ENCODE peak calls at places on chromosomes 13 and 19, in nine cellular contexts. One of them, this sample, is unnamed.

GRCh38 chr19:43329989-43330388 is 23.5 kb upstream of the CD177 start:
- DNase-seq in activated B cell treated with CpG ODN at 0.5 μM for 24 hours: no peak
- DNase-seq in body of pancreas: no peak
- DNase-seq in keratinocyte: no peak
- DNase-seq in astrocyte of the spinal cord: no peak
- DNase-seq in HCT116: no peak
- DNase-seq in fibroblast of the aortic adventitia: no peak
- DNase-seq in OCI-LY7: no peak
- DNase-seq in ovary: no peak
- DNase-seq in this sample: no peak

GRCh38 chr13:77388944-77389616 is 62.2 kb upstream of the MYCBP2 start:
- DNase-seq in activated B cell treated with CpG ODN at 0.5 μM for 24 hours: no peak
- DNase-seq in body of pancreas: no peak
- DNase-seq in keratinocyte: no peak
- DNase-seq in astrocyte of the spinal cord: no peak
- DNase-seq in HCT116: no peak
- DNase-seq in fibroblast of the aortic adventitia: no peak
- DNase-seq in OCI-LY7: no peak
- DNase-seq in ovary: no peak
- DNase-seq in this sample: no peak

GRCh38 chr13:62293081-62293480 is 877.4 kb upstream of the PCDH20 start:
- DNase-seq in activated B cell treated with CpG ODN at 0.5 μM for 24 hours: no peak
- DNase-seq in body of pancreas: no peak
- DNase-seq in keratinocyte: no peak
- DNase-seq in astrocyte of the spinal cord: peak; percentile 10
- DNase-seq in HCT116: no peak
- DNase-seq in fibroblast of the aortic adventitia: no peak
- DNase-seq in OCI-LY7: no peak
- DNase-seq in ovary: no peak
- DNase-seq in this sample: no peak

GRCh38 chr13:53124568-53125094 is 96.0 kb downstream of the OLFM4 start:
- DNase-seq in activated B cell treated with CpG ODN at 0.5 μM for 24 hours: no peak
- DNase-seq in body of pancreas: no peak
- DNase-seq in keratinocyte: no peak
- DNase-seq in astrocyte of the spinal cord: no peak
- DNase-seq in HCT116: no peak
- DNase-seq in fibroblast of the aortic adventitia: no peak
- DNase-seq in OCI-LY7: no peak
- DNase-seq in ovary: no peak
- DNase-seq in this sample: no peak

GRCh38 chr13:106156468-106156867 is 379.0 kb downstream of the EFNB2 start:
- DNase-seq in activated B cell treated with CpG ODN at 0.5 μM for 24 hours: no peak
- DNase-seq in body of pancreas: no peak
- DNase-seq in keratinocyte: peak; percentile 86
- DNase-seq in astrocyte of the spinal cord: peak; percentile 98
- DNase-seq in HCT116: peak; percentile 78
- DNase-seq in fibroblast of the aortic adventitia: peak; percentile 86
- DNase-seq in OCI-LY7: no peak
- DNase-seq in ovary: no peak
- DNase-seq in this sample: peak; percentile 1

GRCh38 chr13:94535231-94535630 is 55.7 kb upstream of the DCT start:
- DNase-seq in activated B cell treated with CpG ODN at 0.5 μM for 24 hours: no peak
- DNase-seq in body of pancreas: no peak
- DNase-seq in keratinocyte: no peak
- DNase-seq in astrocyte of the spinal cord: no peak
- DNase-seq in HCT116: no peak
- DNase-seq in fibroblast of the aortic adventitia: no peak
- DNase-seq in OCI-LY7: no peak
- DNase-seq in ovary: no peak
- DNase-seq in this sample: no peak

GRCh38 chr13:26707122-26708006 is 53.2 kb downstream of the GPR12 start:
- DNase-seq in activated B cell treated with CpG ODN at 0.5 μM for 24 hours: no peak
- DNase-seq in body of pancreas: peak; percentile 20
- DNase-seq in keratinocyte: no peak
- DNase-seq in astrocyte of the spinal cord: peak; percentile 45
- DNase-seq in HCT116: peak; percentile 27
- DNase-seq in fibroblast of the aortic adventitia: peak; percentile 64
- DNase-seq in OCI-LY7: peak; percentile 65
- DNase-seq in ovary: no peak
- DNase-seq in this sample: peak; percentile 42

GRCh38 chr13:20408181-20408580 is 117.5 kb downstream of the CRYL1 start:
- DNase-seq in activated B cell treated with CpG ODN at 0.5 μM for 24 hours: no peak
- DNase-seq in body of pancreas: no peak
- DNase-seq in keratinocyte: no peak
- DNase-seq in astrocyte of the spinal cord: no peak
- DNase-seq in HCT116: no peak
- DNase-seq in fibroblast of the aortic adventitia: no peak
- DNase-seq in OCI-LY7: no peak
- DNase-seq in ovary: no peak
- DNase-seq in this sample: no peak

GRCh38 chr19:19653597-19654147 is 9.8 kb downstream of the ATP13A1 start:
- DNase-seq in activated B cell treated with CpG ODN at 0.5 μM for 24 hours: no peak
- DNase-seq in body of pancreas: no peak
- DNase-seq in keratinocyte: no peak
- DNase-seq in astrocyte of the spinal cord: no peak
- DNase-seq in HCT116: no peak
- DNase-seq in fibroblast of the aortic adventitia: no peak
- DNase-seq in OCI-LY7: no peak
- DNase-seq in ovary: no peak
- DNase-seq in this sample: no peak

GRCh38 chr19:29690842-29691241 is 24.2 kb downstream of the C19orf12 start:
- DNase-seq in activated B cell treated with CpG ODN at 0.5 μM for 24 hours: no peak
- DNase-seq in body of pancreas: no peak
- DNase-seq in keratinocyte: peak; percentile 25
- DNase-seq in astrocyte of the spinal cord: peak; percentile 36
- DNase-seq in HCT116: peak; percentile 23
- DNase-seq in fibroblast of the aortic adventitia: peak; percentile 54
- DNase-seq in OCI-LY7: peak; percentile 62
- DNase-seq in ovary: no peak
- DNase-seq in this sample: peak; percentile 43

GRCh38 chr13:93029536-93029935 is 197.1 kb upstream of the GPC6 start:
- DNase-seq in activated B cell treated with CpG ODN at 0.5 μM for 24 hours: no peak
- DNase-seq in body of pancreas: no peak
- DNase-seq in keratinocyte: no peak
- DNase-seq in astrocyte of the spinal cord: peak; percentile 55
- DNase-seq in HCT116: no peak
- DNase-seq in fibroblast of the aortic adventitia: peak; percentile 74
- DNase-seq in OCI-LY7: no peak
- DNase-seq in ovary: no peak
- DNase-seq in this sample: no peak

GRCh38 chr19:3683405-3683865 is 16.8 kb downstream of the PIP5K1C start:
- DNase-seq in activated B cell treated with CpG ODN at 0.5 μM for 24 hours: no peak
- DNase-seq in body of pancreas: no peak
- DNase-seq in keratinocyte: no peak
- DNase-seq in astrocyte of the spinal cord: peak; percentile 92
- DNase-seq in HCT116: no peak
- DNase-seq in fibroblast of the aortic adventitia: no peak
- DNase-seq in OCI-LY7: no peak
- DNase-seq in ovary: no peak
- DNase-seq in this sample: no peak

DNA sequence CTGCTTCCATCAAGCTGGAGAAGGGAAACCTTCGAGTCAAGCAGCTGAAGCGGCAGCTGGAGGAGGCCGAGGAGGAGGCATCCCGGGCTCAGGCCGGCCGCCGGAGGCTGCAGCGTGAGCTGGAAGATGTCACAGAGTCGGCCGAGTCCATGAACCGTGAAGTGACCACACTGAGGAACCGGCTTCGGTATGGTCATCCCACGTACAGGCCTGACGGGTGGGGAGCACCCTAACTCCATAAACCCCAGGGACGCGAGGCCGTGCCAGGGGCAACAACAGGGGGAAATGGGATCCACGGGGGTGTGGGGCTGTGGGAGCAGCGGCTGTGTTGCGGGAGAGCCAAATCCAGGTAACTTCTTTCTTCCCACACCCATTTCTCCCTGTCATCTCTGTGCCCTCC is 20.2 kb downstream of the KCNC3 start:
- DNase-seq in activated B cell treated with CpG ODN at 0.5 μM for 24 hours: no peak
- DNase-seq in body of pancreas: no peak
- DNase-seq in keratinocyte: no peak
- DNase-seq in astrocyte of the spinal cord: no peak
- DNase-seq in HCT116: no peak
- DNase-seq in fibroblast of the aortic adventitia: no peak
- DNase-seq in OCI-LY7: no peak
- DNase-seq in ovary: no peak
- DNase-seq in this sample: no peak
- TF ChIP-seq CTCF in activated B cell treated with CpG ODN at 0.5 μM for 24 hours: no peak
- TF ChIP-seq CTCF in body of pancreas: no peak
- TF ChIP-seq CTCF in keratinocyte: no peak
- TF ChIP-seq CTCF in astrocyte of the spinal cord: no peak
- TF ChIP-seq CTCF in HCT116: no peak
- TF ChIP-seq CTCF in fibroblast of the aortic adventitia: no peak
- TF ChIP-seq CTCF in OCI-LY7: no peak
- TF ChIP-seq CTCF in ovary: no peak
- TF ChIP-seq CTCF in this sample: no peak

GRCh38 chr13:89694471-89694870 is 1653.0 kb upstream of the MIR17HG start:
- DNase-seq in activated B cell treated with CpG ODN at 0.5 μM for 24 hours: no peak
- DNase-seq in body of pancreas: no peak
- DNase-seq in keratinocyte: no peak
- DNase-seq in astrocyte of the spinal cord: no peak
- DNase-seq in HCT116: no peak
- DNase-seq in fibroblast of the aortic adventitia: no peak
- DNase-seq in OCI-LY7: no peak
- DNase-seq in ovary: no peak
- DNase-seq in this sample: no peak

DNA sequence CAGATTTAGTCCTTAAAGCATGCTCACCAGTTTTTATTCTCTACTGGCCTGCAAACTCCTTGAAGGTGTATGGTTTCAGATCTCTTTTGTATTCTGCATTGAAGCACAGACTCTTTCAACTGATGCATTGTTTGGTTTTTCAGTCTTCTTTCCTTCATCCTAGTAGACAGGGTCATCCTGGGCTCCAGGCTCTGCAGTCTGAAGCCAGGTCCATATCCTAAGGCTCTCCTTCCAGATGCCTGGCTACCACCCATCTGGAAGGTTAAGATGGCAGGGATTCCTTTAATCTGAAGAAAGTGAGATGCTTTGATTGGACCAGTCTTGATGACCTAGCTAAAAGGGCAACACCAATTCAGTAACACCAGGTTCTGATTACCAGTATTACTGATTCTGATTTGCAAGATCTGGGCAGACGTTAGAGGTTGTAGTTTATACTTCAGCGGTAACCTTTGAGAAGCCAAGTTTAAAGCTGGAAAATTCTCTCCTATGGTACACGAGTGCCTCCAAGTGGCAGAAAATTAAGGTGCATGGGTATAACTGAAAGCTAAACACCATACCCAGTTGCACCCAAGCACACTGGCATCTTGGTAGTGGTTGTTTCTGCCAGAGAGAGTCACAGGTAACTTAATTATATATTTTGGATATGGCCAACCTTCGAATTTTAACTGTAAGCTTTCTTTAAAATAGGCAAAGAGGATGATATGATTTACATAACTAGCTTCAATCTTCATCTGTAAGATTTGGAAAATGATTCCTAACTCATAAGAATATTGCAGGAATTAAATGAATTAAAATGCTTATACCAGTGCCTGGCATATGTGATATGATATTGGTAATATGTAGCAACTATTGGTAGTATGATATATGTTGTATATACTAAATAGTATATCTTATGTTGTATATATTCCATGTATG is 1651.9 kb upstream of the MIR17HG start:
- DNase-seq in activated B cell treated with CpG ODN at 0.5 μM for 24 hours: no peak
- DNase-seq in body of pancreas: peak; percentile 45
- DNase-seq in keratinocyte: peak; percentile 13
- DNase-seq in astrocyte of the spinal cord: peak; percentile 61
- DNase-seq in HCT116: peak; percentile 22
- DNase-seq in fibroblast of the aortic adventitia: peak; percentile 11
- DNase-seq in OCI-LY7: peak; percentile 39
- DNase-seq in ovary: no peak
- DNase-seq in this sample: peak; percentile 30
- TF ChIP-seq CTCF in activated B cell treated with CpG ODN at 0.5 μM for 24 hours: no peak
- TF ChIP-seq CTCF in body of pancreas: peak; percentile 78
- TF ChIP-seq CTCF in keratinocyte: peak; percentile 72
- TF ChIP-seq CTCF in astrocyte of the spinal cord: peak; percentile 79
- TF ChIP-seq CTCF in HCT116: peak; percentile 11
- TF ChIP-seq CTCF in fibroblast of the aortic adventitia: peak; percentile 43
- TF ChIP-seq CTCF in OCI-LY7: peak; percentile 96
- TF ChIP-seq CTCF in ovary: no peak
- TF ChIP-seq CTCF in this sample: no peak

DNA sequence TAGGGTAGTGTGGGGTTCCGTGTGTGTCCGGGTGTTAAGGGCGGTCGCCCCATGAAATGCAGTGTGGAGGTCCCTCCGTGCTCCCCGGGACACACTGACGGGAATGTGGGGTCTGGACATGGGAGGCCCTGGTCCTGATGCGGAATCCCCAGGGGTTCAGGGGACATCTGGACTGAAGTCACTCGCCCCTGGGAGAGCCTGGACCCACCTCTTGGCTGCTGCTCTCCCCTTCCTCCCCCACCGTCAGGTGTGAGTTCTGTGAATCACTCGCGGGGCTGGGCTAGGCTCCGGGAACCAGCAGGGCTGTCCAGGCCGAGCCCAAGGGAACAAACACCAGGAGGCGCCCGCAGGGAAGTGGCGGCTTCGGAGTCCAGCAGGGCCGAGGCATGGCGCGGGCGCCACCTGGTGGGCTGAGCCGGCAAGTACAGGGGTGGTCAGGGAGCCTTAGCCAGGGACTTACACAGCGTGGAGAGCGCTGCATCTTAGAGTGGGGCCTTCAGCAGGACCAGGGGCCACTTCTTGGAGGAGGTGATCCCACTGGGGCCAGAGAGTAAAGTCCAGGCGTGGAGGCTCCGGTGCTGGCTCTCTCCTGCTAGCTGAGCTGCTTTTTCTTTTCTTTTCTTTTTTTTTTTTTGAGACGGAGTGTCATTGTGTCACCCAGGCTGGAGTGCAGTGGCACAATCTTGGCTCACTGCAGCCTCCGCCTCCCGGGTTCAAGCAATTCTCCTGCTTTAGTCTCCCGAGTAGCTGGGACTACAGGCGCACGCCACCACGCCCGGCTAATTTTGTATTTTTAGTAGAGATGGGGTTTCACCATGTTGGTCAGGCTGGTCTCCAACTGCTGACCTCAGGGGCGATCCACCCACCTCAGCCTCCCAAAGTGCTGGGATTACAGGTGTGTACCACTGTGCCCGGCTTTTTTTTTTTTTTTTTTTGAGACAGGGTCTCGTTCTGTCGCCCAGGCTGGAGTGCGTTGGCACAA is 20.1 kb downstream of the WTIP start:
- DNase-seq in activated B cell treated with CpG ODN at 0.5 μM for 24 hours: peak; percentile 83
- DNase-seq in body of pancreas: peak; percentile 94
- DNase-seq in keratinocyte: peak; percentile 80
- DNase-seq in astrocyte of the spinal cord: peak; percentile 91
- DNase-seq in HCT116: peak; percentile 69
- DNase-seq in fibroblast of the aortic adventitia: peak; percentile 88
- DNase-seq in OCI-LY7: peak; percentile 70
- DNase-seq in ovary: peak; percentile 95
- DNase-seq in this sample: peak; percentile 99
- TF ChIP-seq CTCF in activated B cell treated with CpG ODN at 0.5 μM for 24 hours: peak; percentile 71
- TF ChIP-seq CTCF in body of pancreas: peak; percentile 99
- TF ChIP-seq CTCF in keratinocyte: peak; percentile 99
- TF ChIP-seq CTCF in astrocyte of the spinal cord: peak; percentile 100
- TF ChIP-seq CTCF in HCT116: peak; percentile 99
- TF ChIP-seq CTCF in fibroblast of the aortic adventitia: peak; percentile 100
- TF ChIP-seq CTCF in OCI-LY7: peak; percentile 93
- TF ChIP-seq CTCF in ovary: peak; percentile 98
- TF ChIP-seq CTCF in this sample: peak; percentile 99

DNA sequence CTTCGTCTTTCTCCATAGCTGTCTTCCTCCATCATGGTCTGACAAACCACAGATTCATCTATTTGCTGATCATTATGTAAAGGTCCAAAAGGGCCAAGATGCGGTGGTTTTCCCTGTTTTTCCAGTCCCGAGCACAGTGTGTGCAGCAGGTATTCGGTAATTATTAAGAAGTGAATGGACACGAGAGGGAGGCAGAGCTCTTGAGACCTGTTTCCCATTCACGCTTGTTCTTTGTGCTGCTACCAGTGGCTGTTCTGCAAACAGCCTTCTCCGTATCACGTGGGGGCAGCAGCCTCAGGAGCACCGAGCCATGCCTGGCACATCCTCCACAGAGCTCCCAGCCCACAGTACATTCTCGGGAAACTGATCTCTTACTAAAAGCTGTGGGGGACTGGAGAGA is 50.3 kb downstream of the CCDC70 start:
- DNase-seq in activated B cell treated with CpG ODN at 0.5 μM for 24 hours: no peak
- DNase-seq in body of pancreas: peak; percentile 34
- DNase-seq in keratinocyte: no peak
- DNase-seq in astrocyte of the spinal cord: no peak
- DNase-seq in HCT116: no peak
- DNase-seq in fibroblast of the aortic adventitia: no peak
- DNase-seq in OCI-LY7: peak; percentile 23
- DNase-seq in ovary: no peak
- DNase-seq in this sample: no peak
- TF ChIP-seq CTCF in activated B cell treated with CpG ODN at 0.5 μM for 24 hours: no peak
- TF ChIP-seq CTCF in body of pancreas: peak; percentile 32
- TF ChIP-seq CTCF in keratinocyte: no peak
- TF ChIP-seq CTCF in astrocyte of the spinal cord: no peak
- TF ChIP-seq CTCF in HCT116: no peak
- TF ChIP-seq CTCF in fibroblast of the aortic adventitia: no peak
- TF ChIP-seq CTCF in OCI-LY7: no peak
- TF ChIP-seq CTCF in ovary: no peak
- TF ChIP-seq CTCF in this sample: no peak

This sample was measured in Calu3.